ENCODE peak calls at places on chromosomes 12 and 14, in ten cellular contexts. Y is bronchial epithelial cell; E is fibroblast of mammary gland; W is cardiac muscle cell; O is kidney; Z is CD8-positive, alpha-beta T cell; D is astrocyte of the cerebellum; U is Caco-2; M is neural progenitor cell; Q is endothelial cell of umbilical vein. V is an unnamed sample.

GRCh38 chr12:55034218-55034617 is 14.4 kb downstream of the NEUROD4 start:
- DNase-seq in Y (no peak), E (no peak), W (no peak), O (no peak), Z (no peak), D (no peak), U (no peak), M (no peak), Q (no peak), V (no peak)

GRCh38 chr12:47190271-47190750 is 110.6 kb upstream of the AMIGO2 start:
- DNase-seq in Y (peak), E (no peak), W (peak), O (no peak), Z (peak), D (peak), U (no peak), M (no peak), Q (no peak), V (no peak)

GRCh38 chr12:64672925-64673409 is 62.7 kb downstream of the RASSF3 start:
- DNase-seq in Y (peak), E (peak), W (peak), O (peak), Z (no peak), D (no peak), U (no peak), M (no peak), Q (peak), V (peak)

GRCh38 chr12:2161478-2161877 is 108.7 kb downstream of the CACNA1C start:
- DNase-seq in Y (no peak), E (peak), W (peak), O (peak), Z (no peak), D (peak), U (no peak), M (no peak), Q (no peak), V (peak)

GRCh38 chr12:117126335-117126734 is 27.1 kb upstream of the TESC start:
- DNase-seq in Y (no peak), E (no peak), W (no peak), O (no peak), Z (no peak), D (no peak), U (no peak), M (no peak), Q (no peak), V (no peak)

GRCh38 chr14:82905762-82906161 is 1372.1 kb upstream of the SEL1L start:
- DNase-seq in Y (no peak), E (no peak), W (no peak), O (no peak), Z (no peak), D (no peak), U (no peak), M (no peak), Q (no peak), V (no peak)

GRCh38 chr12:47139010-47139681 is 59.4 kb upstream of the AMIGO2 start:
- DNase-seq in Y (no peak), E (no peak), W (no peak), O (no peak), Z (no peak), D (no peak), U (no peak), M (no peak), Q (no peak), V (no peak)

GRCh38 chr12:132432126-132432525 is 57.8 kb upstream of the FBRSL1 start:
- DNase-seq in Y (no peak), E (no peak), W (no peak), O (no peak), Z (no peak), D (no peak), U (no peak), M (no peak), Q (no peak), V (no peak)

GRCh38 chr12:123142948-123143752 is 7.7 kb downstream of the PITPNM2 start:
- DNase-seq in Y (no peak), E (no peak), W (no peak), O (peak), Z (no peak), D (no peak), U (no peak), M (peak), Q (no peak), V (no peak)

GRCh38 chr12:57046947-57047890 is 2.7 kb downstream of the MYO1A start:
- DNase-seq in Y (no peak), E (no peak), W (no peak), O (no peak), Z (peak), D (no peak), U (no peak), M (no peak), Q (no peak), V (no peak)

GRCh38 chr14:76510255-76510654 is 134.3 kb downstream of the ESRRB start:
- DNase-seq in Y (no peak), E (no peak), W (no peak), O (peak), Z (no peak), D (no peak), U (no peak), M (no peak), Q (no peak), V (no peak)

GRCh38 chr14:76509291-76509690 is 133.4 kb downstream of the ESRRB start:
- DNase-seq in Y (no peak), E (no peak), W (no peak), O (peak), Z (no peak), D (no peak), U (no peak), M (no peak), Q (no peak), V (no peak)

GRCh38 chr14:76518366-76518765 is 142.4 kb downstream of the ESRRB start:
- DNase-seq in Y (no peak), E (no peak), W (no peak), O (no peak), Z (no peak), D (no peak), U (no peak), M (no peak), Q (no peak), V (no peak)

GRCh38 chr14:76516884-76517283 is 140.9 kb downstream of the ESRRB start:
- DNase-seq in Y (peak), E (no peak), W (no peak), O (no peak), Z (no peak), D (no peak), U (no peak), M (no peak), Q (no peak), V (no peak)

GRCh38 chr14:76514599-76514998 is 138.7 kb downstream of the ESRRB start:
- DNase-seq in Y (peak), E (peak), W (peak), O (no peak), Z (no peak), D (no peak), U (peak), M (no peak), Q (peak), V (no peak)
- TF ChIP-seq CTCF in Y (peak), E (no peak), W (peak), O (no peak), Z (no peak), D (peak), U (no peak), M (no peak), Q (no peak), V (peak)

GRCh38 chr12:95213119-95213518 is 4.1 kb downstream of the FGD6 start:
- DNase-seq in Y (no peak), E (no peak), W (no peak), O (no peak), Z (no peak), D (no peak), U (no peak), M (no peak), Q (no peak), V (no peak)

GRCh38 chr12:95214466-95214865 is 2.8 kb downstream of the FGD6 start:
- DNase-seq in Y (peak), E (peak), W (no peak), O (no peak), Z (no peak), D (no peak), U (no peak), M (no peak), Q (peak), V (no peak)

GRCh38 chr12:95215925-95216324 is 1.3 kb downstream of the FGD6 start:
- DNase-seq in Y (peak), E (peak), W (peak), O (no peak), Z (no peak), D (peak), U (no peak), M (no peak), Q (peak), V (no peak)

GRCh38 chr12:95212576-95212975 is 4.7 kb downstream of the FGD6 start:
- DNase-seq in Y (peak), E (peak), W (peak), O (no peak), Z (no peak), D (no peak), U (no peak), M (no peak), Q (peak), V (no peak)

DNA sequence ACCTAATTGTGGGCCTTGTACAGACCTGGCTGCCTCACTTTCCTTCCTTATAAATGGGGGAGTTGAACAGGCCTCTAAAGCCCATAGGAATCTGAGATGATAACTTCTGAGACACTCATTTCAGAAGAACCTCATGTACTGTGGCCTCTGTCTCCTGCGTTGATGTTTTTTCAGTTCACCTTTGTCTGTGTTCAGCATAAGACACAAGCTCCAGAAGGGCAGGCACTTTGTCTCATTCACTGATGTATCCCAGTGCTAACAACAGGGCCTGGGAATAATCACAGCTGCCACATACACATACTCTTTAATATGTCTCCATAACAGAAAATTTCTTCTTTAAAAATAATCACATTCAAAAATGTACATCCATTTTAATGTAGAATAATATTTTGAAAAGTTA is 3.3 kb downstream of the FGD6 start:
- DNase-seq in Y (no peak), E (no peak), W (no peak), O (no peak), Z (no peak), D (no peak), U (no peak), M (no peak), Q (peak), V (no peak)
- H3K4me3 ChIP-seq in Y (no peak), E (no peak), W (no peak), O (no peak), Z (no peak), D (no peak), U (no peak), M (no peak), Q (no peak), V (no peak)

DNA sequence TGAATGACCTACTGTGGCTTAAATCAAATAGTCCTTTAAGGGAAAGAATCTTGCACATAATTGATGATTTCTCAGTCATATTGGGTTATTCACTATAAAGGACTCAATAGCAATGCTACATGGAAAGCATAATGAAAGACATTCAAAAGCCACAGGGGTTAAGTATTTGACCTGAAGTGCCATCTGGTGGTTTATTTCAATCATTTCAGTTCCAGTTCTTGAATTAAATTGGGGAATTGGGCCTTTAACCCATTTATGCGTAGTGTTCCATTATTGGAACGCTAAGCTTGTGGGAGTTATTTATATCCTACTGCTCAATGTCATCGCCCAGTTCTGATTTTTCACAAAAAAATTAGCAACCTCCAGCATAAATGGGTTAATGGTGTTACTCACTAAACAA is 41.3 kb upstream of the C12orf71 start:
- DNase-seq in Y (peak), E (peak), W (peak), O (no peak), Z (no peak), D (no peak), U (no peak), M (peak), Q (peak), V (no peak)
- TF ChIP-seq CTCF in Y (peak), E (peak), W (no peak), O (peak), Z (no peak), D (no peak), U (peak), M (peak), Q (no peak), V (peak)

GRCh38 chr12:114673169-114673833 is 10.7 kb downstream of the TBX3 start:
- DNase-seq in Y (no peak), E (peak), W (peak), O (peak), Z (no peak), D (peak), U (no peak), M (peak), Q (no peak), V (peak)
- H3K4me3 ChIP-seq in Y (no peak), E (peak), W (peak), O (peak), Z (no peak), D (peak), U (no peak), M (no peak), Q (no peak), V (peak)

GRCh38 chr14:95979339-95980042 is 59.7 kb upstream of the C14orf132 start:
- DNase-seq in Y (no peak), E (no peak), W (peak), O (no peak), Z (no peak), D (no peak), U (no peak), M (peak), Q (no peak), V (no peak)
- TF ChIP-seq CTCF in Y (no peak), E (peak), W (peak), O (no peak), Z (no peak), D (no peak), U (no peak), M (peak), Q (no peak), V (peak)

GRCh38 chr12:51924551-51925399 is 17.5 kb downstream of the ACVRL1 start:
- DNase-seq in Y (no peak), E (no peak), W (no peak), O (no peak), Z (no peak), D (no peak), U (no peak), M (no peak), Q (peak), V (no peak)

GRCh38 chr12:51922762-51923505 is 15.6 kb downstream of the ACVRL1 start:
- DNase-seq in Y (no peak), E (peak), W (peak), O (no peak), Z (no peak), D (peak), U (no peak), M (no peak), Q (peak), V (no peak)

GRCh38 chr12:51922146-51922545 is 14.8 kb downstream of the ACVRL1 start:
- DNase-seq in Y (no peak), E (no peak), W (no peak), O (no peak), Z (no peak), D (no peak), U (no peak), M (no peak), Q (no peak), V (no peak)

GRCh38 chr12:51925400-51926063 is 18.2 kb downstream of the ACVRL1 start:
- DNase-seq in Y (no peak), E (no peak), W (no peak), O (no peak), Z (no peak), D (no peak), U (peak), M (no peak), Q (no peak), V (no peak)

DNA sequence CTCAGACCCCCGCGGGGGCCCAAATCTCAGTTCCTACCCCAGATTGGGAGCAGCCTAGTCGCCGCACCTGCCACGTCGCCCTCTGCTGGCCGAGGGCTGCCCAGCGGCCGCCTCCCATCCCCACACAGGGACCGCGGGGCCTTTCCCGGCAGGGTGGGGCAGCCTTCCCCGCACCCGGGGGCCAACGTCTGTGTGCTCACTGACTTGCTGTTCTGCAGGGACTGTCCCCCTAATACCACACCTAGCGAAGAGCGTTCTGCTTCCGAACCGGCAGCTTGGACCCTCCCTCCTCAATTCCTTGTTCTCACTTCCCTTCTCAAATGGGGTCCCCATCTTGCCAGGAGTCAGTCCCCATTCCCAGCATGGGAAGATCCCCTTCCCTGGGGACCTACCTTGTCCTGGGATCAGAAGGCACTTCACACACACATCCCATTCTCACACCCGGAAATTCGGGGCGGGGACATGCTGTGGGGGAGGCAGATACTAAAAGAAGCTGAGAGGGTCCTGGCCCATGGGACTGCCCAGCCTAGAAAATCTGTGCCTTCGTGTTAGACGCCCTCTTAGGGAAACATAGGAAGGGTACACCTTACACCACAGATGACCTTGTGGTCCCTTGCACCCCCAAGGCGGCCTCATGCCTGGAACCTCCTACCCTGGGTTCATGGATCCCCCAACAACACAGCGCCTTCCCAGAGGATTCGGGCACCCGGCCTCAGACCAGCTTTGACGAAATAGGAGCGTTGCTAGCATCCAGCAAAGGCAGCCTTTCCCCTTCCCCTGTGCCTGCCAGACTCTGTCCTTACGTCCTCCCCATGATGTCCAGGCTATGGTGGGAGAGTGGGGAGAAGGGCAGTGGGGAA is 16.4 kb downstream of the ACVRL1 start:
- DNase-seq in Y (no peak), E (peak), W (peak), O (peak), Z (peak), D (no peak), U (peak), M (peak), Q (peak), V (no peak)
- H3K4me3 ChIP-seq in Y (no peak), E (peak), W (no peak), O (no peak), Z (no peak), D (no peak), U (no peak), M (no peak), Q (no peak), V (no peak)

DNA sequence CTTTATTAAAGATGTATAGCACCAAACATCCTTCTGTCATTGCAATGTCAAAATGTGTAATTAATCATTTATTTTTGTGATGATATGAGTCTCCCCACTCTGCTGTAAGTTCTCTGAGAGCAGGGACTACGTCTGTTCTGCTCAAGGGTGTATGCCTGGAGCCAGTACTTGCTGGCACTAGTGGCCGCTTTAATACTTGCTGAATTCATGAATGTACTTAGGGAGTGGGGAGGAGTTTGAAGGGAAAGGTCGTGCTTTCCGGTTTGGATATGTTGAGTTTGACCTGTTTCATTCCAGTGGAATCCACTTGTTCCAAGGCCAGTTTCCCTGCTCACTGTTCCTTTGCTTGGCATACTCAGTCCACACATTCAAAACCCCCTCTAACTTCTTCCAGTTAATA is 1.9 kb upstream of the DCAF5 start:
- DNase-seq in Y (no peak), E (no peak), W (peak), O (no peak), Z (no peak), D (no peak), U (peak), M (peak), Q (peak), V (no peak)
- TF ChIP-seq CTCF in Y (no peak), E (no peak), W (no peak), O (peak), Z (no peak), D (peak), U (no peak), M (no peak), Q (no peak), V (no peak)

DNA sequence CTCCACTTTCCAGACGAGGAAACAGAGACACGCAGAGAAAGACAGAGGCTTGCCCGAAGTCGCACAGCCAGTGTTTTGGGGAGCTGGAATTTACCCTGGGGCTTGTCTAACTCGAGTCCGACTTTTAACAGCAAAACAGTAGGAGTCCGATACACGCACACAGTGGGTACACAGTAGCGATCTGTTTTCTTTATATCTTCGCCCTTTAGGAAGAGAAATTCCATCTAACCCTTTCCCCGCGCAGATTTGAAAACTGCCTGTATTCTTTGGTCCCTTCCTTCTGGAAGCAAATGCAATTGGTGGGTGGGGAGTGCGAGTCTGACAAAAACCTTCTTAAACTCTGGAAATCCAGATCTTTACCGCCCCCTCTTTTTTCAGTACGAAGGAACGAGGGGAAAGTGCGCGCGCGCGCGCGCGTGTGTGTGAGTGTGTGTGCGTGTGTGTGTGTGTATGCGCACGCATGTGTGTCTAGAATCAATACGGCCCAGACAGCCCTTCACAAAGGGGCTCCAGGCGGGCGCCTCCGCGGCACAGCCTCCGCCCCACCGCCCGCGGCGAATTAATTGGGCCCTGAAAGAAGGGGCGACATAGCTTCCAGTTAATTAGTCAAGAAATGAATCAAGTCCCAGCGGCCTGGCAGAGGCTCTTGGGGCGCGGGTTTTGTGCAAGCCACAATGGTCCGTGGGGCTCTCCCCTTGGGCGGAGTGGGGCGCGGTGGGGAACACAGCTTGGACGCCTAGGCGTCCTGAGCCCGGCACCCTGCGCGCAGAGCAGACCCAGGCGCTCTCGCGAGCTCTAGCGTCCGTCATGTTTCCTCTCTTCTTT is 14.0 kb upstream of the TBX3 start:
- DNase-seq in Y (no peak), E (peak), W (peak), O (peak), Z (no peak), D (no peak), U (peak), M (peak), Q (no peak), V (no peak)
- H3K4me3 ChIP-seq in Y (no peak), E (peak), W (peak), O (no peak), Z (no peak), D (peak), U (peak), M (peak), Q (no peak), V (no peak)

DNA sequence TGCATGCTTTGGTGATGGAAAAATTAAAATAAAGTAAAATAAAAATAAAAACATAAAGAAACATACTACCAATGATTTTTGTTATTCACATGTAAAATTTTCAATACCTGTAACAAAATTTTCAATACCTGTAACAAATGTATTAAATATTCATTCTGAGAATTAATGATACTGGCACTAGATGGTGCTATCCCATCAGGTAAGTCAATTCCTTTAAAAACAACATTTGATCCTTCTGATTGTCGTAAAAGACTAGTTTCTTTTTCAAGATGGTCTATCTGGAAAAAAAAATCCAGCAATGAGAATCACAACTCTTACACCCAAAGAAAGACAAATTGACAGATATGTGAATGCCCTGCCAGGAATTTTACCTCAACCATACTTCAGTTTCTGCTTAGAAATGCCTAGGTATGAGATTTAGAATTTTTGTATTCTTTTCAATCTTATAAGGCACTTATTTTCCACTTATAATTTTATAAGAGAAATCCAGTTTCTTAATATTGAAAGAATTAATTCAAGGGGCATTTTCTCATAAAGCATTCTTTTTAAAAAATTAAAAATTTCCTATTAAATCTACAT is 30.7 kb downstream of the CEP290 start:
- DNase-seq in Y (peak), E (peak), W (peak), O (no peak), Z (no peak), D (peak), U (peak), M (peak), Q (peak), V (peak)
- TF ChIP-seq CTCF in Y (no peak), E (peak), W (peak), O (peak), Z (peak), D (peak), U (peak), M (peak), Q (no peak), V (peak)

V was measured in LNCaP clone FGC.